ENCODE peak calls at places on chromosomes 11 and 22, in seven cellular contexts. One of them, this sample, is unnamed. For H3K9me3, the result is how much of the 10 kb centered on the place peaks cover.

GRCh38 chr11:85704967-85705366 is 19.0 kb upstream of the CCDC89 start:
- DNase-seq in PC-3: no peak
- DNase-seq in A549: no peak
- DNase-seq in SJCRH30: no peak
- DNase-seq in pancreas: no peak
- DNase-seq in CD4-positive, alpha-beta T cell: no peak
- DNase-seq in CD8-positive, alpha-beta memory T cell: no peak
- DNase-seq in this sample: no peak

GRCh38 chr11:74754507-74755255 is 6.0 kb downstream of the RNF169 start:
- DNase-seq in PC-3: peak
- DNase-seq in A549: peak
- DNase-seq in SJCRH30: no peak
- DNase-seq in pancreas: no peak
- DNase-seq in CD4-positive, alpha-beta T cell: no peak
- DNase-seq in CD8-positive, alpha-beta memory T cell: no peak
- DNase-seq in this sample: no peak

GRCh38 chr11:27012254-27012921 is 18.5 kb downstream of the FIBIN start:
- DNase-seq in PC-3: no peak
- DNase-seq in A549: no peak
- DNase-seq in SJCRH30: peak
- DNase-seq in pancreas: no peak
- DNase-seq in CD4-positive, alpha-beta T cell: no peak
- DNase-seq in CD8-positive, alpha-beta memory T cell: no peak
- DNase-seq in this sample: no peak

GRCh38 chr11:124301482-124301881 is 12.3 kb downstream of the OR8D1 start:
- DNase-seq in PC-3: peak
- DNase-seq in A549: no peak
- DNase-seq in SJCRH30: no peak
- DNase-seq in pancreas: no peak
- DNase-seq in CD4-positive, alpha-beta T cell: no peak
- DNase-seq in CD8-positive, alpha-beta memory T cell: no peak
- DNase-seq in this sample: no peak

GRCh38 chr11:27719575-27719925 is 19.3 kb upstream of the BDNF start:
- DNase-seq in PC-3: no peak
- DNase-seq in A549: no peak
- DNase-seq in SJCRH30: no peak
- DNase-seq in pancreas: no peak
- DNase-seq in CD4-positive, alpha-beta T cell: no peak
- DNase-seq in CD8-positive, alpha-beta memory T cell: no peak
- DNase-seq in this sample: no peak

GRCh38 chr22:44550666-44551491 is 52.8 kb upstream of the RTL6 start:
- DNase-seq in PC-3: peak
- DNase-seq in A549: peak
- DNase-seq in SJCRH30: no peak
- DNase-seq in pancreas: no peak
- DNase-seq in CD4-positive, alpha-beta T cell: no peak
- DNase-seq in CD8-positive, alpha-beta memory T cell: no peak
- DNase-seq in this sample: no peak

GRCh38 chr11:103294516-103294915 is 185.3 kb downstream of the DYNC2H1 start:
- DNase-seq in PC-3: peak
- DNase-seq in A549: no peak
- DNase-seq in SJCRH30: no peak
- DNase-seq in pancreas: no peak
- DNase-seq in CD4-positive, alpha-beta T cell: no peak
- DNase-seq in CD8-positive, alpha-beta memory T cell: no peak
- DNase-seq in this sample: no peak

GRCh38 chr11:10561043-10561818 is 7.2 kb downstream of the LYVE1 start:
- DNase-seq in PC-3: peak
- DNase-seq in A549: peak
- DNase-seq in SJCRH30: no peak
- DNase-seq in pancreas: no peak
- DNase-seq in CD4-positive, alpha-beta T cell: no peak
- DNase-seq in CD8-positive, alpha-beta memory T cell: no peak
- DNase-seq in this sample: no peak

GRCh38 chr11:7686761-7687160 is 13.5 kb upstream of the CYB5R2 start:
- DNase-seq in PC-3: no peak
- DNase-seq in A549: no peak
- DNase-seq in SJCRH30: no peak
- DNase-seq in pancreas: no peak
- DNase-seq in CD4-positive, alpha-beta T cell: no peak
- DNase-seq in CD8-positive, alpha-beta memory T cell: no peak
- DNase-seq in this sample: no peak

GRCh38 chr11:9459573-9460321 is 1.1 kb upstream of the ZNF143 start:
- DNase-seq in PC-3: peak
- DNase-seq in A549: peak
- DNase-seq in SJCRH30: peak
- DNase-seq in pancreas: no peak
- DNase-seq in CD4-positive, alpha-beta T cell: peak
- DNase-seq in CD8-positive, alpha-beta memory T cell: no peak
- DNase-seq in this sample: no peak

GRCh38 chr11:44622721-44623258 is 57.3 kb downstream of the CD82 start:
- DNase-seq in PC-3: no peak
- DNase-seq in A549: no peak
- DNase-seq in SJCRH30: peak
- DNase-seq in pancreas: peak
- DNase-seq in CD4-positive, alpha-beta T cell: no peak
- DNase-seq in CD8-positive, alpha-beta memory T cell: no peak
- DNase-seq in this sample: peak

GRCh38 chr11:65300621-65301290 is 13.9 kb upstream of the CDC42EP2 start:
- DNase-seq in PC-3: no peak
- DNase-seq in A549: no peak
- DNase-seq in SJCRH30: peak
- DNase-seq in pancreas: no peak
- DNase-seq in CD4-positive, alpha-beta T cell: no peak
- DNase-seq in CD8-positive, alpha-beta memory T cell: no peak
- DNase-seq in this sample: no peak

GRCh38 chr11:36459046-36459445 is 51.0 kb downstream of the TRAF6 start:
- DNase-seq in PC-3: no peak
- DNase-seq in A549: no peak
- DNase-seq in SJCRH30: no peak
- DNase-seq in pancreas: no peak
- DNase-seq in CD4-positive, alpha-beta T cell: no peak
- DNase-seq in CD8-positive, alpha-beta memory T cell: no peak
- DNase-seq in this sample: no peak

GRCh38 chr11:67649634-67650540 is 643 bp downstream of the ACY3 start:
- DNase-seq in PC-3: no peak
- DNase-seq in A549: no peak
- DNase-seq in SJCRH30: no peak
- DNase-seq in pancreas: no peak
- DNase-seq in CD4-positive, alpha-beta T cell: no peak
- DNase-seq in CD8-positive, alpha-beta memory T cell: no peak
- DNase-seq in this sample: no peak

GRCh38 chr22:25824828-25825474 is 83.0 kb downstream of the MYO18B start:
- DNase-seq in PC-3: no peak
- DNase-seq in A549: no peak
- DNase-seq in SJCRH30: no peak
- DNase-seq in pancreas: no peak
- DNase-seq in CD4-positive, alpha-beta T cell: no peak
- DNase-seq in CD8-positive, alpha-beta memory T cell: no peak
- DNase-seq in this sample: no peak

GRCh38 chr11:26522912-26523610 is 49.0 kb downstream of the MUC15 start:
- DNase-seq in PC-3: peak
- DNase-seq in A549: peak
- DNase-seq in SJCRH30: peak
- DNase-seq in pancreas: no peak
- DNase-seq in CD4-positive, alpha-beta T cell: no peak
- DNase-seq in CD8-positive, alpha-beta memory T cell: no peak
- DNase-seq in this sample: no peak

GRCh38 chr11:65500262-65501004 is 1.6 kb downstream of the MALAT1 start:
- DNase-seq in PC-3: peak
- DNase-seq in A549: peak
- DNase-seq in SJCRH30: peak
- DNase-seq in pancreas: peak
- DNase-seq in CD4-positive, alpha-beta T cell: no peak
- DNase-seq in CD8-positive, alpha-beta memory T cell: peak
- DNase-seq in this sample: no peak

GRCh38 chr11:28228196-28228595 is 120.0 kb downstream of the METTL15 start:
- DNase-seq in PC-3: peak
- DNase-seq in A549: no peak
- DNase-seq in SJCRH30: no peak
- DNase-seq in pancreas: no peak
- DNase-seq in CD4-positive, alpha-beta T cell: no peak
- DNase-seq in CD8-positive, alpha-beta memory T cell: no peak
- DNase-seq in this sample: no peak

GRCh38 chr11:11157201-11157600 is 195.8 kb downstream of the CSNK2A3 start:
- DNase-seq in PC-3: peak
- DNase-seq in A549: peak
- DNase-seq in SJCRH30: peak
- DNase-seq in pancreas: no peak
- DNase-seq in CD4-positive, alpha-beta T cell: peak
- DNase-seq in CD8-positive, alpha-beta memory T cell: peak
- DNase-seq in this sample: peak

GRCh38 chr11:78770931-78771330 is 196.3 kb upstream of the NARS2 start:
- DNase-seq in PC-3: no peak
- DNase-seq in A549: no peak
- DNase-seq in SJCRH30: no peak
- DNase-seq in pancreas: no peak
- DNase-seq in CD4-positive, alpha-beta T cell: no peak
- DNase-seq in CD8-positive, alpha-beta memory T cell: no peak
- DNase-seq in this sample: no peak

GRCh38 chr22:30206964-30207363 is 39.6 kb downstream of the LIF start:
- DNase-seq in PC-3: peak
- DNase-seq in A549: peak
- DNase-seq in SJCRH30: peak
- DNase-seq in pancreas: peak
- DNase-seq in CD4-positive, alpha-beta T cell: no peak
- DNase-seq in CD8-positive, alpha-beta memory T cell: no peak
- DNase-seq in this sample: no peak

GRCh38 chr11:90558328-90558865 is 335.5 kb upstream of the CHORDC1 start:
- DNase-seq in PC-3: no peak
- DNase-seq in A549: no peak
- DNase-seq in SJCRH30: no peak
- DNase-seq in pancreas: no peak
- DNase-seq in CD4-positive, alpha-beta T cell: no peak
- DNase-seq in CD8-positive, alpha-beta memory T cell: no peak
- DNase-seq in this sample: no peak

GRCh38 chr22:27260087-27260730 is 541.3 kb downstream of the MN1 start:
- DNase-seq in PC-3: no peak
- DNase-seq in A549: no peak
- DNase-seq in SJCRH30: no peak
- DNase-seq in pancreas: no peak
- DNase-seq in CD4-positive, alpha-beta T cell: no peak
- DNase-seq in CD8-positive, alpha-beta memory T cell: no peak
- DNase-seq in this sample: no peak

GRCh38 chr11:34416088-34416487 is 22.6 kb upstream of the CAT start:
- DNase-seq in PC-3: no peak
- DNase-seq in A549: no peak
- DNase-seq in SJCRH30: no peak
- DNase-seq in pancreas: no peak
- DNase-seq in CD4-positive, alpha-beta T cell: no peak
- DNase-seq in CD8-positive, alpha-beta memory T cell: no peak
- DNase-seq in this sample: no peak

GRCh38 chr11:120985718-120986569 is 38.0 kb upstream of the TBCEL start:
- DNase-seq in PC-3: peak
- DNase-seq in A549: peak
- DNase-seq in SJCRH30: peak
- DNase-seq in pancreas: peak
- DNase-seq in CD4-positive, alpha-beta T cell: peak
- DNase-seq in CD8-positive, alpha-beta memory T cell: peak
- DNase-seq in this sample: no peak

GRCh38 chr22:23503142-23503541 is 76.9 kb downstream of the IGLL1 start:
- DNase-seq in PC-3: no peak
- DNase-seq in A549: no peak
- DNase-seq in SJCRH30: no peak
- DNase-seq in pancreas: no peak
- DNase-seq in CD4-positive, alpha-beta T cell: no peak
- DNase-seq in CD8-positive, alpha-beta memory T cell: no peak
- DNase-seq in this sample: no peak

GRCh38 chr22:50046481-50047245 is 11.4 kb downstream of the TTLL8 start:
- DNase-seq in PC-3: no peak
- DNase-seq in A549: no peak
- DNase-seq in SJCRH30: no peak
- DNase-seq in pancreas: no peak
- DNase-seq in CD4-positive, alpha-beta T cell: no peak
- DNase-seq in CD8-positive, alpha-beta memory T cell: no peak
- DNase-seq in this sample: no peak

GRCh38 chr22:47091921-47092700 is 329.7 kb downstream of the TBC1D22A start:
- DNase-seq in PC-3: no peak
- DNase-seq in A549: no peak
- DNase-seq in SJCRH30: no peak
- DNase-seq in pancreas: no peak
- DNase-seq in CD4-positive, alpha-beta T cell: no peak
- DNase-seq in CD8-positive, alpha-beta memory T cell: no peak
- DNase-seq in this sample: no peak
- H3K9me3 ChIP-seq in PC-3: under half
- H3K9me3 ChIP-seq in A549: under half
- H3K9me3 ChIP-seq in SJCRH30: under half
- H3K9me3 ChIP-seq in pancreas: under half
- H3K9me3 ChIP-seq in CD4-positive, alpha-beta T cell: under half
- H3K9me3 ChIP-seq in CD8-positive, alpha-beta memory T cell: under half
- H3K9me3 ChIP-seq in this sample: under half

DNA sequence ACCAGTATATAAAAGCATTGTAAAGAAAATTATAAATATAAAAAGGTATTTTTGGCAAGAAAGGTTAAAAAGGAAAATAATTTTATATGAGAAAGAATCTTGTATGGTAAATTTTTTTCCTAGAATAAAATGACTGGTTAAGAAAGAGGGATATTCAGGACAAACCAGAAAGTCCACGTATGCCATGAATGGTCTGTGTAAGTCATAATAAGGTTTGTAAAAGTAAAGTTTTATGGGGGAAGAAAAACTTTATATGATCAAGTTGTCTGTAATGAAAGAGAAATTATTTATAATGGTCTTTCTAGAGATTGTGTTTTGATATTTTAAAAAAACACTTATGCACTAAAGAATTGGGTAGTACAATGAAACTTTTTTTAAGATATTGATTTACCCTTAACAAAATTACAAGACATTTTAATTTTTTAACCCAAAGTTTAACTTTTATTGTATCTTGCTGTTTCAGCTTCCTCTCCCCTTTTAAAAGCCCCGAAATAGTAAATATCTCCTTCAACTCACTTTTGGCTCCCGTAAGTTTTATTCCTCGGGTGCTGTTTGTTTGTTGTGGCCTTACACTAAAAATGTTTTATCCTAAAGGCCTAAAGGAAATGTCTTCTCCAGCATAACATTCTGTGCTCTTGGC is 47.7 kb downstream of the AMOTL1 start:
- DNase-seq in PC-3: peak
- DNase-seq in A549: peak
- DNase-seq in SJCRH30: peak
- DNase-seq in pancreas: no peak
- DNase-seq in CD4-positive, alpha-beta T cell: no peak
- DNase-seq in CD8-positive, alpha-beta memory T cell: no peak
- DNase-seq in this sample: no peak
- H3K9me3 ChIP-seq in PC-3: under half
- H3K9me3 ChIP-seq in A549: under half
- H3K9me3 ChIP-seq in SJCRH30: under half
- H3K9me3 ChIP-seq in pancreas: under half
- H3K9me3 ChIP-seq in CD4-positive, alpha-beta T cell: under half
- H3K9me3 ChIP-seq in CD8-positive, alpha-beta memory T cell: under half
- H3K9me3 ChIP-seq in this sample: under half

GRCh38 chr22:47997052-47997568 is 1234.7 kb downstream of the TBC1D22A start:
- DNase-seq in PC-3: no peak
- DNase-seq in A549: no peak
- DNase-seq in SJCRH30: no peak
- DNase-seq in pancreas: no peak
- DNase-seq in CD4-positive, alpha-beta T cell: no peak
- DNase-seq in CD8-positive, alpha-beta memory T cell: no peak
- DNase-seq in this sample: no peak
- H3K9me3 ChIP-seq in PC-3: under half
- H3K9me3 ChIP-seq in A549: under half
- H3K9me3 ChIP-seq in SJCRH30: under half
- H3K9me3 ChIP-seq in pancreas: under half
- H3K9me3 ChIP-seq in CD4-positive, alpha-beta T cell: under half
- H3K9me3 ChIP-seq in CD8-positive, alpha-beta memory T cell: under half
- H3K9me3 ChIP-seq in this sample: under half

GRCh38 chr11:70528046-70528793 is 129.9 kb downstream of the CTTN start:
- DNase-seq in PC-3: no peak
- DNase-seq in A549: no peak
- DNase-seq in SJCRH30: no peak
- DNase-seq in pancreas: no peak
- DNase-seq in CD4-positive, alpha-beta T cell: no peak
- DNase-seq in CD8-positive, alpha-beta memory T cell: no peak
- DNase-seq in this sample: no peak
- H3K9me3 ChIP-seq in PC-3: under half
- H3K9me3 ChIP-seq in A549: under half
- H3K9me3 ChIP-seq in SJCRH30: under half
- H3K9me3 ChIP-seq in pancreas: under half
- H3K9me3 ChIP-seq in CD4-positive, alpha-beta T cell: under half
- H3K9me3 ChIP-seq in CD8-positive, alpha-beta memory T cell: under half
- H3K9me3 ChIP-seq in this sample: under half